ENCODE peak calls at places on chromosomes 3 and 15, in six cellular contexts. One of them, this sample, is unnamed.

GRCh38 chr3:36904641-36905040 is 40.2 kb downstream of the TRANK1 start:
- DNase-seq in stomach: no peak
- DNase-seq in naive B cell: no peak
- DNase-seq in dermis blood vessel endothelial cell: peak
- DNase-seq in ELR: peak
- DNase-seq in fibroblast of mammary gland: peak
- DNase-seq in this sample: no peak

GRCh38 chr15:81199031-81199779 is 2.5 kb downstream of the IL16 start:
- DNase-seq in stomach: no peak
- DNase-seq in naive B cell: no peak
- DNase-seq in dermis blood vessel endothelial cell: no peak
- DNase-seq in ELR: no peak
- DNase-seq in fibroblast of mammary gland: no peak
- DNase-seq in this sample: no peak

GRCh38 chr3:163622384-163622783 is 1455.9 kb downstream of the SI start:
- DNase-seq in stomach: no peak
- DNase-seq in naive B cell: no peak
- DNase-seq in dermis blood vessel endothelial cell: no peak
- DNase-seq in ELR: peak
- DNase-seq in fibroblast of mammary gland: no peak
- DNase-seq in this sample: no peak

GRCh38 chr3:156217674-156218352 is 97.4 kb downstream of the KCNAB1 start:
- DNase-seq in stomach: no peak
- DNase-seq in naive B cell: no peak
- DNase-seq in dermis blood vessel endothelial cell: no peak
- DNase-seq in ELR: peak
- DNase-seq in fibroblast of mammary gland: peak
- DNase-seq in this sample: no peak

GRCh38 chr3:52012699-52013098 is 17.0 kb upstream of the RPL29 start:
- DNase-seq in stomach: no peak
- DNase-seq in naive B cell: no peak
- DNase-seq in dermis blood vessel endothelial cell: peak
- DNase-seq in ELR: no peak
- DNase-seq in fibroblast of mammary gland: no peak
- DNase-seq in this sample: no peak

GRCh38 chr3:46905191-46905560 is 27.7 kb downstream of the PTH1R start:
- DNase-seq in stomach: no peak
- DNase-seq in naive B cell: no peak
- DNase-seq in dermis blood vessel endothelial cell: no peak
- DNase-seq in ELR: no peak
- DNase-seq in fibroblast of mammary gland: no peak
- DNase-seq in this sample: no peak

GRCh38 chr15:76200083-76200465 is 111.2 kb downstream of the ETFA start:
- DNase-seq in stomach: no peak
- DNase-seq in naive B cell: no peak
- DNase-seq in dermis blood vessel endothelial cell: no peak
- DNase-seq in ELR: no peak
- DNase-seq in fibroblast of mammary gland: no peak
- DNase-seq in this sample: no peak

GRCh38 chr3:51357856-51358255 is 27.2 kb upstream of the MANF start:
- DNase-seq in stomach: no peak
- DNase-seq in naive B cell: no peak
- DNase-seq in dermis blood vessel endothelial cell: no peak
- DNase-seq in ELR: no peak
- DNase-seq in fibroblast of mammary gland: no peak
- DNase-seq in this sample: no peak

GRCh38 chr15:41207687-41208448 is 22.7 kb downstream of the EXD1 start:
- DNase-seq in stomach: no peak
- DNase-seq in naive B cell: no peak
- DNase-seq in dermis blood vessel endothelial cell: no peak
- DNase-seq in ELR: peak
- DNase-seq in fibroblast of mammary gland: peak
- DNase-seq in this sample: no peak

GRCh38 chr3:195558602-195559001 is 15.5 kb upstream of the PPP1R2 start:
- DNase-seq in stomach: no peak
- DNase-seq in naive B cell: peak
- DNase-seq in dermis blood vessel endothelial cell: peak
- DNase-seq in ELR: peak
- DNase-seq in fibroblast of mammary gland: peak
- DNase-seq in this sample: peak

This sample was measured in endothelial cell of umbilical vein.